ENCODE peak calls at places on chromosomes 1 and 21, in six cellular contexts. S is H1, K is neuronal stem cell, W is mesendoderm, O is IMR-90, Q is H9. L is an unnamed sample.

GRCh38 chr1:206929509-206929908 is 7.8 kb upstream of the FCMR start:
- DNase-seq in O (no peak), S (no peak), W (no peak), Q (no peak), K (no peak), L (no peak)

GRCh38 chr1:26790551-26790953 is 2.8 kb downstream of the PIGV start:
- DNase-seq in S (no peak), Q (no peak), K (no peak), W (peak), O (no peak), L (no peak)

GRCh38 chr1:103353391-103353790 is 172.1 kb upstream of the RNPC3 start:
- DNase-seq in Q (no peak), S (no peak), K (no peak), O (no peak), W (no peak), L (no peak)

GRCh38 chr21:26124896-26125295 is 45.7 kb downstream of the APP start:
- DNase-seq in W (no peak), S (no peak), K (no peak), O (no peak), Q (no peak), L (no peak)

GRCh38 chr21:44984792-44985440 is 45.1 kb downstream of the SLX9 start:
- DNase-seq in K (no peak), S (no peak), W (peak), Q (peak), O (no peak), L (no peak)

GRCh38 chr1:22522221-22522743 is 41.0 kb upstream of the EPHA8 start:
- DNase-seq in S (no peak), K (no peak), W (no peak), Q (no peak), O (no peak), L (no peak)

GRCh38 chr1:203338335-203339036 is 12.4 kb downstream of the FMOD start:
- DNase-seq in Q (peak), K (peak), W (peak), S (no peak), O (peak), L (peak)

GRCh38 chr1:41876533-41877445 is 41.9 kb downstream of the HIVEP3 start:
- DNase-seq in O (peak), K (no peak), W (peak), Q (no peak), S (no peak), L (peak)

GRCh38 chr1:209755926-209756607 is at the start of gene TRAF3IP3:
- DNase-seq in K (no peak), O (no peak), W (no peak), Q (no peak), S (no peak), L (no peak)

GRCh38 chr1:173050865-173051264 is at the start of gene TNFSF18:
- DNase-seq in W (no peak), O (peak), K (no peak), S (no peak), Q (no peak), L (peak)
- H2BK15ac ChIP-seq in W (no peak), O (peak), K (no peak), S (no peak), Q (no peak), L (no peak)

GRCh38 chr1:195047778-195048177 is 1560.5 kb downstream of the KCNT2 start:
- DNase-seq in O (no peak), W (no peak), K (no peak), Q (no peak), S (no peak), L (no peak)
- H2BK15ac ChIP-seq in O (no peak), W (no peak), K (no peak), Q (no peak), S (no peak), L (no peak)

DNA sequence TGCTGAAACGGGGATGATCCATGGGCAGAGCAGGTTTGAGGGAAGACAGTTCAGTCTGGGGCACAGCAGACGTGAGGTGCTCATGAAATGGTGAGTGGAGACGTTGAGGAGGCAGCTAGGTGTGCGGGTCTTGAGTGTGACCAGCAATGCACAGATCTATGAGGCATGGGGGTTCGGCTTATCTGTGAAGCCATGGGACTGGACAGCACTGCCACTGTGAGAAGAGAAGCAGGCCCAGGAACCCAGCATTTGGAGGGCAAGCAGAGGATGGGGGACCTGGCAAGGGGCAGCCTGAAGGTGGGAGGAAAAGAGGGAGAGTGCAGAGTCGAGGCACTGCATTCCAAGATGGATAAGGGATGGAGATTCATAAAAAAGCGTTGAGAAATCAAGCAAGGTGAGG is 8.0 kb downstream of the CSF1 start:
- DNase-seq in W (no peak), S (no peak), Q (no peak), K (no peak), O (no peak), L (no peak)
- H2BK15ac ChIP-seq in W (no peak), S (no peak), Q (no peak), K (no peak), O (peak), L (no peak)

GRCh38 chr1:96964761-96965160 is 243.2 kb downstream of the PTBP2 start:
- DNase-seq in W (no peak), K (no peak), S (no peak), Q (no peak), O (no peak), L (no peak)
- H2BK15ac ChIP-seq in W (no peak), K (no peak), S (no peak), Q (no peak), O (no peak), L (no peak)

GRCh38 chr1:24900486-24900849 is 29.6 kb downstream of the RUNX3 start:
- DNase-seq in S (no peak), W (no peak), K (no peak), O (no peak), Q (no peak), L (no peak)

GRCh38 chr1:24903011-24903461 is 27.0 kb downstream of the RUNX3 start:
- DNase-seq in S (no peak), K (no peak), W (no peak), Q (no peak), O (no peak), L (no peak)

GRCh38 chr1:24900985-24901781 is 28.9 kb downstream of the RUNX3 start:
- DNase-seq in Q (no peak), K (no peak), S (no peak), O (no peak), W (no peak), L (no peak)

GRCh38 chr1:24902471-24902891 is 27.6 kb downstream of the RUNX3 start:
- DNase-seq in O (no peak), W (no peak), Q (no peak), S (no peak), K (no peak), L (no peak)

DNA sequence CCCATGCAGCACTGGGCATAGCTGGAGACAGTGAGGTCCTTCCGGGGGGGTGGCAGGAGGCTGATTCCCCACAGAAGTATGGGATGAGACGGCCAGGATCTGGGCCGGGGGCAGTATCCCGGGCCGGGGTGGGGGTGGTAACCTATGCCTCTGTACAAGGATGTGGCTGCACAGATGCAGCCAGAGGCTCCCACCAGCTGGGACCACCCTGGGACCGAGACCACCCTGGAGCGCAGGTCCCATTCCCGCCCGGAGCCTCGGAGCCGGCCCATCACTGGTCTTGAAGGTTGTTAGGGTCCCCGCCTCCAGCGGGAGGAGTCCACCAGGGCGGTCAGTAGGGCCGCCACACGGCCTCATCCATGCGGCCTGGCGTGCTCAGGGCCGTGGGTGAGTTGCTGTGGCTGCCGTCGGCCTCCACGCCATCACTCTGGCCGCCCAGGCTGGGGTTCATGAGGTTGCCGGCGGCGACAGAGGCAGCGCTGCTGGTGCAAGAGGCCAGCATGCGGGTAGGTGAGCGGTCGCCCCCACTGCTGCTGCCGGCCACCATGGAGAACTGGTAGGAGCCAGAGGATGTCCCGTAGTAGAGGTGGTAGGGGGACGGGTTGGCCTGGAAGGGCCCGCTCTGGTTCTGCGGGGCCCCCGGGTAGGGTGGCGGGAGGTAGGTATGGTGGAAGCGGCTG is 28.1 kb downstream of the RUNX3 start:
- DNase-seq in S (no peak), O (no peak), W (no peak), K (no peak), Q (peak), L (no peak)
- H2BK15ac ChIP-seq in S (no peak), O (no peak), W (no peak), K (no peak), Q (no peak), L (no peak)